ENCODE peak calls at places on chromosomes 1 and 21, in four cellular contexts. O is stimulated activated naive B cell treated with anti-CD40 and anti-IgM and Interleukin-4, amounts not matched to agents 10 μg/mL and 1 μg/mL and 100 μg/mL, for 72 hours; G is activated CD4-positive, alpha-beta memory T cell treated with anti-CD3 and anti-CD28 coated beads, Interleukin-2, amount 10 ng/mL, durations not matched to agents 7 days and 5 days; U is ACHN. W is an unnamed sample.

GRCh38 chr1:59738591-59739015 is 76.1 kb upstream of the HOOK1 start:
- DNase-seq in O (no peak), G (no peak), U (no peak), W (no peak)

GRCh38 chr1:211625040-211625439 is 46.1 kb upstream of the SLC30A1 start:
- DNase-seq in O (no peak), G (no peak), U (peak), W (no peak)

GRCh38 chr1:228280106-228280901 is 72.5 kb downstream of the OBSCN start:
- DNase-seq in O (no peak), G (no peak), U (no peak), W (no peak)

GRCh38 chr1:201603613-201604232 is 64.8 kb downstream of the NAV1 start:
- DNase-seq in O (no peak), G (no peak), U (no peak), W (no peak)

GRCh38 chr1:85623061-85623471 is 42.5 kb downstream of the CCN1 start:
- DNase-seq in O (no peak), G (no peak), U (no peak), W (no peak)

GRCh38 chr1:229582011-229582694 is 23.6 kb upstream of the ABCB10 start:
- DNase-seq in O (no peak), G (no peak), U (no peak), W (no peak)

GRCh38 chr1:40806724-40807675 is 23.4 kb downstream of the KCNQ4 start:
- DNase-seq in O (no peak), G (no peak), U (no peak), W (no peak)

GRCh38 chr1:107196973-107197562 is 56.2 kb downstream of the NTNG1 start:
- DNase-seq in O (peak), G (no peak), U (peak), W (no peak)

GRCh38 chr1:71049951-71050598 is 2.5 kb upstream of the PTGER3 start:
- DNase-seq in O (no peak), G (no peak), U (peak), W (no peak)

GRCh38 chr1:203702130-203702577 is 62.8 kb upstream of the LAX1 start:
- DNase-seq in O (peak), G (peak), U (peak), W (peak)

GRCh38 chr1:3557366-3557765 is 53.9 kb downstream of the MEGF6 start:
- DNase-seq in O (no peak), G (no peak), U (no peak), W (no peak)

GRCh38 chr21:22725436-22725835 is 1727.2 kb downstream of the NCAM2 start:
- DNase-seq in O (no peak), G (no peak), U (no peak), W (no peak)

GRCh38 chr1:209956116-209956515 is 18.1 kb downstream of the SYT14 start:
- DNase-seq in O (no peak), G (no peak), U (no peak), W (no peak)

W was measured in C1 segment of cervical spinal cord.